ENCODE peak calls at places on chromosome 7, in eight cellular contexts. One of them, this sample, is unnamed.

GRCh38 chr7:74429153-74429747 is 24.5 kb upstream of the GTF2IRD1 start:
- DNase-seq in H9: peak; percentile 84
- DNase-seq in type B pancreatic cell: no peak
- DNase-seq in activated gamma-delta T cell treated with Interleukin-2 at 50 U/mL for 16 hours: no peak
- DNase-seq in SW 1271: no peak
- DNase-seq in HL-60: no peak
- DNase-seq in HFFc6: peak; percentile 34
- DNase-seq in Caco-2: no peak
- DNase-seq in this sample: no peak

GRCh38 chr7:106166651-106167342 is 54.7 kb upstream of the SYPL1 start:
- DNase-seq in H9: peak; percentile 41
- DNase-seq in HL-60: peak; percentile 47
- DNase-seq in SW 1271: peak; percentile 63
- DNase-seq in activated gamma-delta T cell treated with Interleukin-2 at 50 U/mL for 16 hours: peak; percentile 20
- DNase-seq in HFFc6: peak; percentile 59
- DNase-seq in Caco-2: no peak
- DNase-seq in type B pancreatic cell: no peak
- DNase-seq in this sample: no peak

GRCh38 chr7:28269700-28270361 is 89.2 kb upstream of the JAZF1 start:
- DNase-seq in HFFc6: no peak
- DNase-seq in activated gamma-delta T cell treated with Interleukin-2 at 50 U/mL for 16 hours: no peak
- DNase-seq in SW 1271: no peak
- DNase-seq in H9: no peak
- DNase-seq in HL-60: peak; percentile 18
- DNase-seq in Caco-2: no peak
- DNase-seq in type B pancreatic cell: no peak
- DNase-seq in this sample: no peak

GRCh38 chr7:110857106-110857505 is 233.8 kb upstream of the LRRN3 start:
- DNase-seq in HL-60: no peak
- DNase-seq in H9: no peak
- DNase-seq in HFFc6: no peak
- DNase-seq in activated gamma-delta T cell treated with Interleukin-2 at 50 U/mL for 16 hours: no peak
- DNase-seq in Caco-2: no peak
- DNase-seq in type B pancreatic cell: no peak
- DNase-seq in SW 1271: no peak
- DNase-seq in this sample: no peak

GRCh38 chr7:155858521-155859061 is 46.3 kb upstream of the SHH start:
- DNase-seq in H9: no peak
- DNase-seq in HL-60: no peak
- DNase-seq in activated gamma-delta T cell treated with Interleukin-2 at 50 U/mL for 16 hours: no peak
- DNase-seq in type B pancreatic cell: peak; percentile 16
- DNase-seq in HFFc6: peak; percentile 23
- DNase-seq in SW 1271: peak; percentile 24
- DNase-seq in Caco-2: no peak
- DNase-seq in this sample: no peak

GRCh38 chr7:2063562-2064360 is 169.0 kb downstream of the MAD1L1 start:
- DNase-seq in activated gamma-delta T cell treated with Interleukin-2 at 50 U/mL for 16 hours: no peak
- DNase-seq in SW 1271: no peak
- DNase-seq in HL-60: no peak
- DNase-seq in H9: no peak
- DNase-seq in type B pancreatic cell: no peak
- DNase-seq in Caco-2: no peak
- DNase-seq in HFFc6: no peak
- DNase-seq in this sample: no peak

GRCh38 chr7:128867842-128868623 is 5.4 kb downstream of the ATP6V1F start:
- DNase-seq in type B pancreatic cell: no peak
- DNase-seq in activated gamma-delta T cell treated with Interleukin-2 at 50 U/mL for 16 hours: no peak
- DNase-seq in H9: peak; percentile 65
- DNase-seq in Caco-2: no peak
- DNase-seq in HFFc6: no peak
- DNase-seq in HL-60: no peak
- DNase-seq in SW 1271: no peak
- DNase-seq in this sample: no peak

GRCh38 chr7:39936786-39937185 is 13.3 kb upstream of the CDK13 start:
- DNase-seq in H9: no peak
- DNase-seq in activated gamma-delta T cell treated with Interleukin-2 at 50 U/mL for 16 hours: no peak
- DNase-seq in SW 1271: no peak
- DNase-seq in HL-60: no peak
- DNase-seq in type B pancreatic cell: no peak
- DNase-seq in Caco-2: no peak
- DNase-seq in HFFc6: no peak
- DNase-seq in this sample: no peak

GRCh38 chr7:16420329-16420648 is 1.0 kb downstream of the CRPPA start:
- DNase-seq in HL-60: no peak
- DNase-seq in type B pancreatic cell: no peak
- DNase-seq in activated gamma-delta T cell treated with Interleukin-2 at 50 U/mL for 16 hours: no peak
- DNase-seq in H9: no peak
- DNase-seq in Caco-2: no peak
- DNase-seq in SW 1271: no peak
- DNase-seq in HFFc6: no peak
- DNase-seq in this sample: no peak